ENCODE peak calls at places on chromosome 17, in four cellular contexts. E is T-helper 9 cell; H is activated B cell treated with CpG ODN at 0.5 μM for 24 hours; I is stimulated activated CD8-positive, alpha-beta memory T cell treated with anti-CD3 and anti-CD28 coated beads, Interleukin-4, amount 100 ng/mL, for 1 hour. J is an unnamed sample.
A peak's percentile ranks its signal among the peaks of the same experiment; 100 is the strongest.

GRCh38 chr17:78362671-78363070 is 2.8 kb upstream of the SOCS3 start:
- DNase-seq in E (no peak), I (no peak), H (no peak), J (peak; percentile 62)

GRCh38 chr17:79905832-79906231 is 66.6 kb upstream of the CBX4 start:
- DNase-seq in E (no peak), H (no peak), I (no peak), J (no peak)

GRCh38 chr17:57988301-57989010 is 402 bp upstream of the VEZF1 start:
- DNase-seq in H (peak; percentile 82), I (peak; percentile 47), E (no peak), J (peak; percentile 85)

GRCh38 chr17:80446645-80447405 is 29.6 kb downstream of the NPTX1 start:
- DNase-seq in H (no peak), I (no peak), E (no peak), J (no peak)

GRCh38 chr17:80696456-80696855 is 151.8 kb downstream of the RPTOR start:
- DNase-seq in I (no peak), E (no peak), H (no peak), J (no peak)

GRCh38 chr17:30323895-30324319 is 9.9 kb downstream of the TMIGD1 start:
- DNase-seq in E (peak; percentile 19), I (no peak), H (no peak), J (no peak)

GRCh38 chr17:40361063-40361924 is 3.2 kb downstream of the GJD3 start:
- DNase-seq in H (no peak), E (no peak), I (no peak), J (no peak)

GRCh38 chr17:47675380-47676198 is 18.4 kb upstream of the TBKBP1 start:
- DNase-seq in I (no peak), E (no peak), H (no peak), J (no peak)

GRCh38 chr17:79230576-79230975 is 156.0 kb downstream of the ENGASE start:
- DNase-seq in I (no peak), E (no peak), H (no peak), J (no peak)

GRCh38 chr17:4849011-4849536 is 15.9 kb downstream of the MINK1 start:
- DNase-seq in I (no peak), H (no peak), E (no peak), J (no peak)

GRCh38 chr17:75864448-75864871 is 9.3 kb upstream of the WBP2 start:
- DNase-seq in I (no peak), H (peak; percentile 52), E (no peak), J (no peak)

GRCh38 chr17:2101448-2102257 is 46.8 kb downstream of the HIC1 start:
- DNase-seq in E (peak; percentile 14), I (no peak), H (no peak), J (no peak)

GRCh38 chr17:79090503-79091372 is 16.1 kb downstream of the ENGASE start:
- DNase-seq in I (no peak), H (no peak), E (no peak), J (no peak)

GRCh38 chr17:65023791-65024190 is 32.7 kb downstream of the GNA13 start:
- DNase-seq in H (no peak), I (no peak), E (no peak), J (no peak)

GRCh38 chr17:43888548-43888947 is 18.8 kb downstream of the MPP2 start:
- DNase-seq in I (no peak), E (no peak), H (no peak), J (no peak)

GRCh38 chr17:57948555-57949420 is 6.4 kb downstream of the CUEDC1 start:
- DNase-seq in H (no peak), I (no peak), E (no peak), J (no peak)

GRCh38 chr17:43401293-43401692 is 2.5 kb downstream of the ARL4D start:
- DNase-seq in H (no peak), E (no peak), I (no peak), J (no peak)

GRCh38 chr17:58995247-58995940 is 111.3 kb downstream of the TRIM37 start:
- DNase-seq in E (no peak), I (no peak), H (no peak), J (no peak)

J was measured in NCI-H1417.